ENCODE peak calls at places on chromosomes 12 and 14, in six cellular contexts. One of them, this sample, is unnamed.

GRCh38 chr12:56749853-56750252 is 2.3 kb downstream of the PRIM1 start:
- DNase-seq in CD8-positive, alpha-beta memory T cell: no peak
- DNase-seq in stimulated activated CD4-positive, alpha-beta T cell treated with anti-CD3 and anti-CD28 coated beads, Interleukin-1b, Interleukin-23, amount 100 ng/mL, for 24 hours: no peak
- DNase-seq in upper lobe of right lung: no peak
- DNase-seq in amygdala: no peak
- DNase-seq in A549: no peak
- DNase-seq in this sample: no peak

GRCh38 chr12:13362260-13362841 is 165.8 kb downstream of the EMP1 start:
- DNase-seq in CD8-positive, alpha-beta memory T cell: no peak
- DNase-seq in stimulated activated CD4-positive, alpha-beta T cell treated with anti-CD3 and anti-CD28 coated beads, Interleukin-1b, Interleukin-23, amount 100 ng/mL, for 24 hours: peak
- DNase-seq in upper lobe of right lung: peak
- DNase-seq in amygdala: no peak
- DNase-seq in A549: peak
- DNase-seq in this sample: peak

GRCh38 chr12:59382678-59383425 is 213.0 kb upstream of the SLC16A7 start:
- DNase-seq in CD8-positive, alpha-beta memory T cell: no peak
- DNase-seq in stimulated activated CD4-positive, alpha-beta T cell treated with anti-CD3 and anti-CD28 coated beads, Interleukin-1b, Interleukin-23, amount 100 ng/mL, for 24 hours: no peak
- DNase-seq in upper lobe of right lung: no peak
- DNase-seq in amygdala: no peak
- DNase-seq in A549: no peak
- DNase-seq in this sample: no peak

GRCh38 chr12:81257952-81258551 is 180.2 kb downstream of the ACSS3 start:
- DNase-seq in CD8-positive, alpha-beta memory T cell: no peak
- DNase-seq in stimulated activated CD4-positive, alpha-beta T cell treated with anti-CD3 and anti-CD28 coated beads, Interleukin-1b, Interleukin-23, amount 100 ng/mL, for 24 hours: no peak
- DNase-seq in upper lobe of right lung: no peak
- DNase-seq in amygdala: no peak
- DNase-seq in A549: peak
- DNase-seq in this sample: peak

GRCh38 chr14:49754570-49755097 is 13.3 kb upstream of the KLHDC2 start:
- DNase-seq in CD8-positive, alpha-beta memory T cell: no peak
- DNase-seq in stimulated activated CD4-positive, alpha-beta T cell treated with anti-CD3 and anti-CD28 coated beads, Interleukin-1b, Interleukin-23, amount 100 ng/mL, for 24 hours: no peak
- DNase-seq in upper lobe of right lung: no peak
- DNase-seq in amygdala: no peak
- DNase-seq in A549: no peak
- DNase-seq in this sample: no peak

GRCh38 chr12:104636496-104636895 is 179.7 kb downstream of the CHST11 start:
- DNase-seq in CD8-positive, alpha-beta memory T cell: no peak
- DNase-seq in stimulated activated CD4-positive, alpha-beta T cell treated with anti-CD3 and anti-CD28 coated beads, Interleukin-1b, Interleukin-23, amount 100 ng/mL, for 24 hours: no peak
- DNase-seq in upper lobe of right lung: no peak
- DNase-seq in amygdala: no peak
- DNase-seq in A549: no peak
- DNase-seq in this sample: no peak

GRCh38 chr14:91273885-91274273 is 29.4 kb upstream of the GPR68 start:
- DNase-seq in CD8-positive, alpha-beta memory T cell: no peak
- DNase-seq in stimulated activated CD4-positive, alpha-beta T cell treated with anti-CD3 and anti-CD28 coated beads, Interleukin-1b, Interleukin-23, amount 100 ng/mL, for 24 hours: no peak
- DNase-seq in upper lobe of right lung: peak
- DNase-seq in amygdala: no peak
- DNase-seq in A549: no peak
- DNase-seq in this sample: no peak

GRCh38 chr12:16857456-16857923 is 251.5 kb upstream of the LMO3 start:
- DNase-seq in CD8-positive, alpha-beta memory T cell: no peak
- DNase-seq in stimulated activated CD4-positive, alpha-beta T cell treated with anti-CD3 and anti-CD28 coated beads, Interleukin-1b, Interleukin-23, amount 100 ng/mL, for 24 hours: no peak
- DNase-seq in upper lobe of right lung: no peak
- DNase-seq in amygdala: no peak
- DNase-seq in A549: no peak
- DNase-seq in this sample: no peak

GRCh38 chr12:121279507-121279915 is 17.0 kb downstream of the CAMKK2 start:
- DNase-seq in CD8-positive, alpha-beta memory T cell: no peak
- DNase-seq in stimulated activated CD4-positive, alpha-beta T cell treated with anti-CD3 and anti-CD28 coated beads, Interleukin-1b, Interleukin-23, amount 100 ng/mL, for 24 hours: no peak
- DNase-seq in upper lobe of right lung: no peak
- DNase-seq in amygdala: no peak
- DNase-seq in A549: no peak
- DNase-seq in this sample: no peak

GRCh38 chr12:92861381-92861780 is 67.7 kb downstream of the EEA1 start:
- DNase-seq in CD8-positive, alpha-beta memory T cell: no peak
- DNase-seq in stimulated activated CD4-positive, alpha-beta T cell treated with anti-CD3 and anti-CD28 coated beads, Interleukin-1b, Interleukin-23, amount 100 ng/mL, for 24 hours: no peak
- DNase-seq in upper lobe of right lung: no peak
- DNase-seq in amygdala: no peak
- DNase-seq in A549: no peak
- DNase-seq in this sample: no peak

GRCh38 chr14:68762944-68763831 is 29.7 kb downstream of the ZFP36L1 start:
- DNase-seq in CD8-positive, alpha-beta memory T cell: no peak
- DNase-seq in stimulated activated CD4-positive, alpha-beta T cell treated with anti-CD3 and anti-CD28 coated beads, Interleukin-1b, Interleukin-23, amount 100 ng/mL, for 24 hours: no peak
- DNase-seq in upper lobe of right lung: peak
- DNase-seq in amygdala: no peak
- DNase-seq in A549: no peak
- DNase-seq in this sample: no peak

GRCh38 chr12:45729233-45730115 is at the start of gene ARID2:
- DNase-seq in CD8-positive, alpha-beta memory T cell: peak
- DNase-seq in stimulated activated CD4-positive, alpha-beta T cell treated with anti-CD3 and anti-CD28 coated beads, Interleukin-1b, Interleukin-23, amount 100 ng/mL, for 24 hours: peak
- DNase-seq in upper lobe of right lung: peak
- DNase-seq in amygdala: peak
- DNase-seq in A549: peak
- DNase-seq in this sample: peak

GRCh38 chr14:90577661-90578282 is 180.9 kb downstream of the CALM1 start:
- DNase-seq in CD8-positive, alpha-beta memory T cell: peak
- DNase-seq in stimulated activated CD4-positive, alpha-beta T cell treated with anti-CD3 and anti-CD28 coated beads, Interleukin-1b, Interleukin-23, amount 100 ng/mL, for 24 hours: no peak
- DNase-seq in upper lobe of right lung: peak
- DNase-seq in amygdala: no peak
- DNase-seq in A549: no peak
- DNase-seq in this sample: no peak

GRCh38 chr12:50174971-50175715 is 8.0 kb upstream of the CERS5 start:
- DNase-seq in CD8-positive, alpha-beta memory T cell: no peak
- DNase-seq in stimulated activated CD4-positive, alpha-beta T cell treated with anti-CD3 and anti-CD28 coated beads, Interleukin-1b, Interleukin-23, amount 100 ng/mL, for 24 hours: no peak
- DNase-seq in upper lobe of right lung: no peak
- DNase-seq in amygdala: no peak
- DNase-seq in A549: peak
- DNase-seq in this sample: peak

GRCh38 chr12:63093711-63094110 is 57.3 kb downstream of the AVPR1A start:
- DNase-seq in CD8-positive, alpha-beta memory T cell: no peak
- DNase-seq in stimulated activated CD4-positive, alpha-beta T cell treated with anti-CD3 and anti-CD28 coated beads, Interleukin-1b, Interleukin-23, amount 100 ng/mL, for 24 hours: no peak
- DNase-seq in upper lobe of right lung: no peak
- DNase-seq in amygdala: no peak
- DNase-seq in A549: no peak
- DNase-seq in this sample: no peak

GRCh38 chr14:54354096-54354495 is 42.7 kb upstream of the CDKN3 start:
- DNase-seq in CD8-positive, alpha-beta memory T cell: no peak
- DNase-seq in stimulated activated CD4-positive, alpha-beta T cell treated with anti-CD3 and anti-CD28 coated beads, Interleukin-1b, Interleukin-23, amount 100 ng/mL, for 24 hours: no peak
- DNase-seq in upper lobe of right lung: no peak
- DNase-seq in amygdala: no peak
- DNase-seq in A549: no peak
- DNase-seq in this sample: no peak